ENCODE peak calls at places on chromosomes 7 and 10, in six cellular contexts. B, P, D, M, Q and Z are unnamed samples.

GRCh38 chr7:11951909-11952308 is 119.9 kb upstream of the THSD7A start:
- DNase-seq in M (no peak), D (no peak), P (no peak), B (no peak), Q (no peak), Z (no peak)

GRCh38 chr10:62475531-62475930 is 101.4 kb downstream of the ZNF365 start:
- DNase-seq in D (no peak), P (no peak), Q (no peak), B (no peak), M (no peak), Z (peak; percentile 23)

GRCh38 chr7:36781011-36781738 is 56.9 kb upstream of the AOAH start:
- DNase-seq in D (no peak), B (no peak), P (no peak), M (no peak), Q (no peak), Z (no peak)

GRCh38 chr10:48531486-48531885 is 73.4 kb downstream of the ARHGAP22 start:
- DNase-seq in P (peak; percentile 57), B (no peak), D (no peak), Q (no peak), M (no peak), Z (no peak)

GRCh38 chr10:13672505-13672904 is 85.7 kb downstream of the PRPF18 start:
- DNase-seq in B (no peak), P (peak; percentile 46), Q (peak; percentile 73), M (no peak), D (peak; percentile 59), Z (peak; percentile 43)

GRCh38 chr10:121115154-121115553 is 264.0 kb downstream of the WDR11 start:
- DNase-seq in M (no peak), D (no peak), B (no peak), P (no peak), Q (no peak), Z (no peak)

GRCh38 chr7:142568430-142569097 is 180.7 kb upstream of the PRSS1 start:
- DNase-seq in B (peak; percentile 92), P (peak; percentile 84), M (no peak), D (no peak), Q (no peak), Z (no peak)

GRCh38 chr10:66218981-66219587 is 706.8 kb upstream of the LRRTM3 start:
- DNase-seq in B (peak; percentile 56), P (no peak), Q (no peak), D (no peak), M (no peak), Z (no peak)

GRCh38 chr7:76053461-76053860 is 5.6 kb downstream of the MDH2 start:
- DNase-seq in D (no peak), M (no peak), B (no peak), Q (no peak), P (no peak), Z (no peak)

GRCh38 chr10:103636996-103637395 is 143.5 kb downstream of the NEURL1 start:
- DNase-seq in M (no peak), D (no peak), P (no peak), B (no peak), Q (no peak), Z (no peak)

GRCh38 chr10:108490931-108491330 is 1326.4 kb upstream of the SORCS1 start:
- DNase-seq in Q (no peak), P (no peak), B (no peak), M (no peak), D (no peak), Z (no peak)

GRCh38 chr10:85124592-85124991 is 796.2 kb downstream of the CCSER2 start:
- DNase-seq in Q (no peak), D (no peak), P (no peak), B (no peak), M (no peak), Z (no peak)

GRCh38 chr7:89072094-89072493 is 276.6 kb upstream of the TEX47 start:
- DNase-seq in M (no peak), Q (no peak), P (no peak), B (no peak), D (no peak), Z (no peak)

GRCh38 chr7:103504505-103505135 is 58.6 kb upstream of the SLC26A5 start:
- DNase-seq in Q (no peak), B (no peak), M (peak; percentile 45), D (peak; percentile 16), P (no peak), Z (no peak)

GRCh38 chr7:123569352-123569999 is 11.9 kb upstream of the NDUFA5 start:
- DNase-seq in Q (no peak), M (no peak), D (no peak), B (no peak), P (no peak), Z (no peak)

GRCh38 chr7:31307941-31308340 is 32.6 kb downstream of the NEUROD6 start:
- DNase-seq in D (no peak), Q (no peak), P (no peak), B (no peak), M (no peak), Z (no peak)

GRCh38 chr10:10149899-10150298 is 867.8 kb upstream of the CELF2 start:
- DNase-seq in M (no peak), P (no peak), Q (no peak), D (no peak), B (no peak), Z (no peak)

DNA sequence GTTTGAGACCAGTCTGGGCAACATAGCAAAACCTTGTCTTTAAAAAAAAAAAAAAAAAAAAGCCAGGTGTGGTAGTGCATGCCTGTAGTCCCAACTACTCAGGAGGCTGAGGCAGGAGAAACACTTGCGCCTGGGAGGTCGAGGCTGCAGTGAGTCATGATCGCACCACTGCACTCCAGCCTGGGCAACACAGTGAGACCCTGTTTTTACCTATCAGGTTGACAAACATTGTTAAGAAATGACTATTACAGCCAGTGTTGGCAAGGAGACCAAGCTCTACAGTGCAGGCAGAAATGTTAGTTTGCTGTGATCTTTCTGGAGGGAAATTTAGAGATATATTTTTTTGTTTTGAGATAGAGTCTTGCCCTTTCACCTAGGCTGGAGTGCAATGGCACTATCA is 37.3 kb downstream of the CUL1 start:
- DNase-seq in M (no peak), D (no peak), B (no peak), P (no peak), Q (no peak), Z (no peak)
- H3K27ac ChIP-seq in M (no peak overlapping the region), D (no peak overlapping the region), B (no peak overlapping the region), P (no peak overlapping the region), Q (no peak overlapping the region), Z (no peak overlapping the region)

GRCh38 chr7:129783097-129783919 is 169.5 kb downstream of the UBE2H start:
- DNase-seq in Q (peak; percentile 44), B (no peak), M (no peak), P (no peak), D (no peak), Z (no peak)
- TF ChIP-seq EZH2 in Q (peak; percentile 98), B (no peak), M (no peak), P (peak; percentile 41), D (peak; percentile 92), Z (peak; percentile 20)

GRCh38 chr10:94363251-94363565 is 469 bp upstream of the NOC3L start:
- DNase-seq in D (no peak), P (no peak), M (no peak), Q (no peak), B (no peak), Z (no peak)
- TF ChIP-seq CTCF in D (no peak), P (no peak), M (no peak), Q (no peak), B (no peak), Z (no peak)

DNA sequence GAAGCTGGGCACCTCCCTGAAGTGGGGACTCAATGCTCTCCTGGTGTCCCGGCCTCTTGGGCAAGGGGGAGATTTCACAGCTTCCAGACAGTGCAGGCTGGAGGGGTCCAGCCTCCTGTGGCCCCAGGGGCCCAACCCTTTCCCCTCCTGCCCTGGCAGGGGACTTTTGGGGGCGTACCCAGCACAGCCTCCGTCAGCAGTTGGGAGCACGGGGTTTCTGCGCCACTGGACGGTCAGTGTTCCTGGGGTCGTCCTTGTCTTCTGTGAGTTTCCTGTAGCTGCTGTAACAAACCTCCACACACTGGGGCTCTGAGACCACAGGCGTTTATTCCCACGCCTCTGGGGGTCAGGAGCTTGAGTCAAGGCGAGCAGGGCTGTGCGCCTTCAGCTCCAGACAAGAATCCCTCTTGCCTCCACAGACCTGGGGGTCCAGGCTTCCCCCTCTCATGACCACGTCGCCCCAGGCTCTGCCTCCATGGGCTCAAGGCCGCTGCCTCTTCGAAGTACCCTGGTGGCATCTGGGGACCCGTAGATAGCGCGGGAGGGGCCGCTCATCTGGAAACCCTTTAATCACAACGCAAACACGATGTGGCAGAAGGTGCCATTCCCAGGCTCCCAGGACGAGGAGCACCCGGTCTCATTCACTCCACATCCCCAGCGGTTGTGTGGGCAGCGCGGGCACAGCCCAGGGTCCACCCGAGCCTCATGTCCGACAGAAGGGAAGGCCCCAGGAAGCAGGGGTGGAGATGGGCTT is 14.0 kb downstream of the PWWP2B start:
- DNase-seq in Q (no peak), M (no peak), D (no peak), P (no peak), B (no peak), Z (no peak)
- H3K27ac ChIP-seq in Q (no peak overlapping the region), M (no peak overlapping the region), D (no peak overlapping the region), P (no peak overlapping the region), B (no peak overlapping the region), Z (peak overlapping the region; percentile 67)

GRCh38 chr10:101217450-101218281 is 11.6 kb downstream of the LBX1 start:
- DNase-seq in B (peak; percentile 62), P (peak; percentile 30), D (peak; percentile 95), Q (peak; percentile 96), M (peak; percentile 34), Z (peak; percentile 70)
- TF ChIP-seq EZH2 in B (no peak), P (peak; percentile 85), D (no peak), Q (peak; percentile 82), M (no peak), Z (no peak)

GRCh38 chr10:123245264-123245663 is 91.1 kb downstream of the BUB3 start:
- DNase-seq in B (no peak), P (no peak), D (peak; percentile 63), Q (peak; percentile 4), M (no peak), Z (no peak)
- TF ChIP-seq CTCF in B (peak; percentile 20), P (no peak), D (peak; percentile 33), Q (peak; percentile 27), M (no peak), Z (no peak)